ENCODE peak calls at places on chromosome 4, in seven cellular contexts. R is GM12865, J is psoas muscle, T is SK-N-SH, C is lower lobe of right lung, E is pancreas, Y is prostate gland. N is an unnamed sample.

GRCh38 chr4:38310446-38311043 is 350.3 kb downstream of the PTTG2 start:
- DNase-seq in Y (no peak), E (no peak), T (no peak), R (peak), C (no peak), J (no peak), N (no peak)

GRCh38 chr4:128390475-128390996 is 102.9 kb upstream of the PGRMC2 start:
- DNase-seq in E (no peak), Y (no peak), J (no peak), C (no peak), R (no peak), T (no peak), N (no peak)

GRCh38 chr4:37780444-37781133 is 45.9 kb upstream of the PGM2 start:
- DNase-seq in T (no peak), E (no peak), Y (peak), C (no peak), J (no peak), R (peak), N (no peak)

GRCh38 chr4:37998225-37998624 is 38.0 kb downstream of the PTTG2 start:
- DNase-seq in R (no peak), E (no peak), J (no peak), Y (no peak), T (no peak), C (no peak), N (no peak)

GRCh38 chr4:142817442-142817841 is 28.7 kb downstream of the INPP4B start:
- DNase-seq in E (no peak), Y (no peak), J (peak), C (no peak), R (no peak), T (no peak), N (peak)

GRCh38 chr4:77443941-77444340 is 161.7 kb upstream of the CXCL13 start:
- DNase-seq in Y (no peak), T (no peak), E (no peak), R (no peak), C (no peak), J (no peak), N (no peak)

GRCh38 chr4:173243321-173243720 is 74.7 kb downstream of the GALNT7 start:
- DNase-seq in J (no peak), Y (no peak), E (no peak), R (no peak), T (no peak), C (no peak), N (no peak)

GRCh38 chr4:5474756-5475155 is 233.6 kb downstream of the EVC2 start:
- DNase-seq in R (no peak), T (no peak), Y (no peak), J (no peak), C (no peak), E (no peak), N (no peak)

GRCh38 chr4:126233483-126233882 is 918.7 kb downstream of the FAT4 start:
- DNase-seq in T (no peak), C (no peak), R (no peak), E (no peak), J (no peak), Y (no peak), N (no peak)

GRCh38 chr4:184384056-184384809 is 90.1 kb downstream of the IRF2 start:
- DNase-seq in R (peak), J (no peak), C (no peak), Y (peak), E (no peak), T (no peak), N (peak)
- H3K4me3 ChIP-seq in R (peak), J (peak), C (peak), Y (no peak), E (no peak), T (peak), N (no peak)

GRCh38 chr4:74023709-74024108 is 14.8 kb downstream of the CXCL3 start:
- DNase-seq in C (no peak), R (no peak), E (no peak), J (no peak), Y (no peak), T (no peak), N (no peak)
- TF ChIP-seq CTCF in C (no peak), R (no peak), E (no peak), J (no peak), Y (no peak), T (no peak), N (no peak)

DNA sequence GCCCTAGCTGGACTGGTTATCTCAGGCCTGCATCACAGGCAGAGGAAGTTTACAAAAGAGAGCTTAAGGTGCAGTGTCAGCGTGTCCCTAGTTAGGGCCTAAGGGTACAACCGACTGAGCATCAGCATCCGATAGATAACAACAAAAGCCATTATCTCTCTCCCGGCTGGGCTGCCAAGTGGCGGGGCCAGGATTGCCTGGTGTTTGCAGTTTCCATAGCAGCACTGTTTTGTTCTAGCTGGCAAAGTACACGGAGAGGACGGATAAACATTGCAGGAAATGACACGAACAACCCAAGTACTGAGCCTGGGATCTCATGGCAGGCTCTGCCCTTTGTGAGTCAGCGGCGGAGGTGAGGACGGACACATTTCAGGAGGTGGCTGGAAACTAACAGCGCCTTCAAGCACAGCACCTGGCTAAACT is 104.7 kb upstream of the NOCT start:
- DNase-seq in Y (peak), C (peak), T (peak), J (peak), E (peak), R (no peak), N (peak)
- H3K4me3 ChIP-seq in Y (no peak), C (no peak), T (peak), J (no peak), E (no peak), R (no peak), N (no peak)

GRCh38 chr4:175906397-175906796 is 94.3 kb upstream of the GPM6A start:
- DNase-seq in J (no peak), Y (no peak), T (no peak), E (no peak), R (no peak), C (no peak), N (no peak)
- TF ChIP-seq CTCF in J (no peak), Y (no peak), T (no peak), E (no peak), R (no peak), C (no peak), N (no peak)

GRCh38 chr4:64829749-64830148 is 420.5 kb upstream of the TECRL start:
- DNase-seq in J (no peak), Y (no peak), R (no peak), T (no peak), E (no peak), C (no peak), N (no peak)
- H3K4me3 ChIP-seq in J (no peak), Y (no peak), R (no peak), T (no peak), E (no peak), C (no peak), N (no peak)

DNA sequence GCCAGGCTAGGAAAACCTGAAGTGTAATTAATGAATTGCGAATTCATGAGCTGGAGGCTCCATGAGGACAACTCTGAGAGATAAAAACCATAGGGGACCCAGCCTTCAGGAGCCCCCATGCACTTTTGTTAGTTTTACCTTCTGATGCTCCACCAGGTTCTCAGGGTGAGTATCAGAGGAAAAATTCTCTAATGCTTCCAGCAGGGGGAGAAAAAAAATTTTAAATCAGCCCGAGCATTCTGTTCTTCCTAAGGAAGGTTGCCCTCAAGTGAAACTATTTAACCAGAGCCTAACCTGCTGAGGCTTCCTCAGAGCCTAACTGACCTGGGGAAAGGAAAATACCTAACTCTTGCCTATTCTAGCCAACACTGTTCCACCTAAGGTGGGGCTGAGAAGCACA is 552.6 kb downstream of the PPARGC1A start:
- DNase-seq in T (no peak), E (no peak), R (no peak), C (no peak), Y (no peak), J (no peak), N (no peak)
- TF ChIP-seq CTCF in T (peak), E (no peak), R (no peak), C (no peak), Y (no peak), J (peak), N (no peak)

DNA sequence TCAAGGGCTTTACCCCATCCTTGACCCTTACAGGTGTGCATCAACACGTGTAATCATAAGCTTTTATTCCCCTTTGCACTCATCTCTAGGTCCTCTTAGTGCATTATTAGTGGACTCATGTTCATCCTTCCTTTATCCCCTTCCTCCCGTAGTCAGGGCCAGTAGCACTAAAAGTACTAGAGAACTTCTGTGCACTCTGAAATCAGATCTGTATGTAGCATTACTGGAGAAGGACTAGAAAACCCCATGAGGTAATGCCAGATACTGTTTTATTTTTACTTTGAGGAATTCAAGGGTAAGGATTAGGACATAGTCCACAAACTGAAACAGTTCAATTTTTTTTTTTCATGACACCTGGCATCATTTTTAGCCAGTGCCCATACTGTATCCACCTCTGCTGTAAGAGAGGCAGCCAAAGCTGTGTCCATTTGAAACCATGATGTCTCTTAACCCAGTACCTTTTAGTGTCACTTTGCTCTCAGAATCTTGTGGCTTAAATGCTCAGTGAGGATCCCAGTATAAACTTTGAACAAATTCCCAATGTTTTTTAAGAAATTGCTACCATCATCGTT is 134.7 kb downstream of the FNIP2 start:
- DNase-seq in J (no peak), E (no peak), T (no peak), Y (no peak), C (no peak), R (no peak), N (no peak)
- H3K4me3 ChIP-seq in J (no peak), E (no peak), T (no peak), Y (no peak), C (no peak), R (no peak), N (no peak)